ENCODE peak calls at places on chromosomes 1 and 21, in nine cellular contexts. I, H, D, V, G, Q, Z, O and N are unnamed samples.

GRCh38 chr1:180515364-180515763 is 13.0 kb upstream of the ACBD6 start:
- DNase-seq in I (no peak), H (no peak), D (no peak), V (no peak), G (no peak), Q (no peak), Z (no peak), O (no peak), N (no peak)

GRCh38 chr1:230359992-230360391 is 66.1 kb downstream of the PGBD5 start:
- DNase-seq in I (no peak), H (no peak), D (peak), V (no peak), G (no peak), Q (no peak), Z (no peak), O (no peak), N (no peak)

GRCh38 chr1:89957063-89957462 is 37.8 kb upstream of the ZNF326 start:
- DNase-seq in I (no peak), H (no peak), D (no peak), V (no peak), G (no peak), Q (no peak), Z (no peak), O (no peak), N (no peak)

GRCh38 chr1:29218223-29218622 is 12.5 kb downstream of the MECR start:
- DNase-seq in I (no peak), H (no peak), D (no peak), V (no peak), G (no peak), Q (no peak), Z (no peak), O (no peak), N (no peak)

GRCh38 chr1:67439277-67440029 is 9.3 kb upstream of the SERBP1 start:
- DNase-seq in I (no peak), H (no peak), D (no peak), V (no peak), G (no peak), Q (no peak), Z (no peak), O (no peak), N (peak)

GRCh38 chr1:23122023-23122738 is 46.5 kb downstream of the LUZP1 start:
- DNase-seq in I (no peak), H (no peak), D (no peak), V (no peak), G (no peak), Q (peak), Z (no peak), O (no peak), N (peak)

GRCh38 chr21:41766883-41767605 is at the start of gene RIPK4:
- DNase-seq in I (peak), H (no peak), D (peak), V (no peak), G (peak), Q (no peak), Z (peak), O (no peak), N (no peak)

GRCh38 chr1:192067360-192067759 is 90.9 kb upstream of the RGS18 start:
- DNase-seq in I (no peak), H (no peak), D (no peak), V (no peak), G (no peak), Q (no peak), Z (no peak), O (no peak), N (no peak)

GRCh38 chr1:8257621-8258020 is 60.3 kb upstream of the SLC45A1 start:
- DNase-seq in I (no peak), H (no peak), D (no peak), V (no peak), G (no peak), Q (no peak), Z (peak), O (no peak), N (no peak)

GRCh38 chr21:36507397-36508018 is 27.6 kb upstream of the CLDN14 start:
- DNase-seq in I (peak), H (no peak), D (no peak), V (no peak), G (no peak), Q (no peak), Z (no peak), O (no peak), N (no peak)

GRCh38 chr1:180234369-180235076 is 4.5 kb downstream of the LHX4 start:
- DNase-seq in I (no peak), H (no peak), D (peak), V (no peak), G (peak), Q (no peak), Z (peak), O (no peak), N (no peak)

GRCh38 chr1:66335859-66336640 is 197.9 kb upstream of the SGIP1 start:
- DNase-seq in I (peak), H (peak), D (no peak), V (peak), G (no peak), Q (peak), Z (peak), O (no peak), N (no peak)

GRCh38 chr1:115980156-115980555 is 3.8 kb downstream of the SLC22A15 start:
- DNase-seq in I (no peak), H (no peak), D (no peak), V (no peak), G (no peak), Q (no peak), Z (no peak), O (no peak), N (no peak)

GRCh38 chr1:11543796-11544195 is 64.8 kb downstream of the DISP3 start:
- DNase-seq in I (no peak), H (no peak), D (no peak), V (no peak), G (no peak), Q (no peak), Z (no peak), O (no peak), N (no peak)